ENCODE peak calls at places on chromosomes 4 and X, in eight cellular contexts. One of them, this sample, is unnamed.

GRCh38 chr4:96598465-96598864 is 758.6 kb downstream of the PDHA2 start:
- DNase-seq in ovary: peak
- DNase-seq in GM12892: no peak
- DNase-seq in A549: no peak
- DNase-seq in IMR-90: no peak
- DNase-seq in lower leg skin: no peak
- DNase-seq in right lobe of liver: no peak
- DNase-seq in tibial nerve: no peak
- DNase-seq in this sample: no peak

GRCh38 chr4:141768954-141769353 is 132.6 kb downstream of the IL15 start:
- DNase-seq in GM12892: no peak
- DNase-seq in A549: no peak
- DNase-seq in right lobe of liver: no peak
- DNase-seq in IMR-90: peak
- DNase-seq in lower leg skin: no peak
- DNase-seq in ovary: no peak
- DNase-seq in tibial nerve: no peak
- DNase-seq in this sample: no peak

GRCh38 chrX:3550160-3550765 is 163.2 kb downstream of the PRKX start:
- DNase-seq in GM12892: no peak
- DNase-seq in right lobe of liver: no peak
- DNase-seq in tibial nerve: no peak
- DNase-seq in ovary: no peak
- DNase-seq in lower leg skin: no peak
- DNase-seq in A549: peak
- DNase-seq in IMR-90: no peak
- DNase-seq in this sample: no peak

GRCh38 chrX:8743126-8743732 is 11.3 kb upstream of the ANOS1 start:
- DNase-seq in lower leg skin: peak
- DNase-seq in IMR-90: peak
- DNase-seq in tibial nerve: peak
- DNase-seq in right lobe of liver: peak
- DNase-seq in ovary: no peak
- DNase-seq in GM12892: no peak
- DNase-seq in A549: no peak
- DNase-seq in this sample: no peak

GRCh38 chrX:115592997-115593734 is 32.2 kb downstream of the PLS3 start:
- DNase-seq in right lobe of liver: no peak
- DNase-seq in A549: no peak
- DNase-seq in lower leg skin: no peak
- DNase-seq in GM12892: no peak
- DNase-seq in tibial nerve: no peak
- DNase-seq in IMR-90: peak
- DNase-seq in ovary: no peak
- DNase-seq in this sample: no peak

GRCh38 chr4:145842224-145842887 is 96.3 kb downstream of the ZNF827 start:
- DNase-seq in GM12892: no peak
- DNase-seq in tibial nerve: no peak
- DNase-seq in lower leg skin: no peak
- DNase-seq in A549: no peak
- DNase-seq in ovary: no peak
- DNase-seq in IMR-90: no peak
- DNase-seq in right lobe of liver: no peak
- DNase-seq in this sample: no peak

GRCh38 chr4:20882500-20882899 is 182.2 kb downstream of the PACRGL start:
- DNase-seq in A549: no peak
- DNase-seq in ovary: no peak
- DNase-seq in GM12892: no peak
- DNase-seq in tibial nerve: no peak
- DNase-seq in right lobe of liver: no peak
- DNase-seq in IMR-90: no peak
- DNase-seq in lower leg skin: no peak
- DNase-seq in this sample: no peak

GRCh38 chr4:39759569-39759968 is 61.6 kb downstream of the UBE2K start:
- DNase-seq in IMR-90: no peak
- DNase-seq in ovary: no peak
- DNase-seq in lower leg skin: no peak
- DNase-seq in GM12892: no peak
- DNase-seq in tibial nerve: no peak
- DNase-seq in right lobe of liver: no peak
- DNase-seq in A549: no peak
- DNase-seq in this sample: no peak

GRCh38 chr4:41990029-41990382 is 324 bp upstream of the SLC30A9 start:
- DNase-seq in IMR-90: peak
- DNase-seq in right lobe of liver: no peak
- DNase-seq in lower leg skin: no peak
- DNase-seq in GM12892: no peak
- DNase-seq in ovary: no peak
- DNase-seq in A549: peak
- DNase-seq in tibial nerve: no peak
- DNase-seq in this sample: no peak

GRCh38 chr4:8617486-8618040 is 25.0 kb downstream of the CPZ start:
- DNase-seq in IMR-90: no peak
- DNase-seq in GM12892: no peak
- DNase-seq in tibial nerve: no peak
- DNase-seq in A549: no peak
- DNase-seq in right lobe of liver: no peak
- DNase-seq in lower leg skin: no peak
- DNase-seq in ovary: peak
- DNase-seq in this sample: no peak

GRCh38 chrX:134373736-134374135 is 86.2 kb upstream of the HPRT1 start:
- DNase-seq in lower leg skin: no peak
- DNase-seq in IMR-90: no peak
- DNase-seq in ovary: no peak
- DNase-seq in tibial nerve: no peak
- DNase-seq in A549: no peak
- DNase-seq in GM12892: no peak
- DNase-seq in right lobe of liver: no peak
- DNase-seq in this sample: no peak

GRCh38 chr4:77538144-77538543 is 67.5 kb upstream of the CXCL13 start:
- DNase-seq in right lobe of liver: no peak
- DNase-seq in A549: peak
- DNase-seq in tibial nerve: no peak
- DNase-seq in GM12892: no peak
- DNase-seq in IMR-90: peak
- DNase-seq in lower leg skin: no peak
- DNase-seq in ovary: no peak
- DNase-seq in this sample: no peak

GRCh38 chr4:159267023-159267939 is 164.4 kb downstream of the RAPGEF2 start:
- DNase-seq in ovary: no peak
- DNase-seq in tibial nerve: no peak
- DNase-seq in A549: no peak
- DNase-seq in GM12892: no peak
- DNase-seq in IMR-90: peak
- DNase-seq in right lobe of liver: no peak
- DNase-seq in lower leg skin: no peak
- DNase-seq in this sample: no peak

GRCh38 chr4:102514298-102514964 is 13.3 kb downstream of the NFKB1 start:
- DNase-seq in IMR-90: no peak
- DNase-seq in GM12892: no peak
- DNase-seq in lower leg skin: no peak
- DNase-seq in right lobe of liver: no peak
- DNase-seq in tibial nerve: no peak
- DNase-seq in ovary: no peak
- DNase-seq in A549: no peak
- DNase-seq in this sample: no peak

GRCh38 chrX:50586407-50586806 is 115.8 kb upstream of the DGKK start:
- DNase-seq in A549: no peak
- DNase-seq in tibial nerve: no peak
- DNase-seq in ovary: no peak
- DNase-seq in GM12892: no peak
- DNase-seq in lower leg skin: no peak
- DNase-seq in right lobe of liver: no peak
- DNase-seq in IMR-90: no peak
- DNase-seq in this sample: no peak

DNA sequence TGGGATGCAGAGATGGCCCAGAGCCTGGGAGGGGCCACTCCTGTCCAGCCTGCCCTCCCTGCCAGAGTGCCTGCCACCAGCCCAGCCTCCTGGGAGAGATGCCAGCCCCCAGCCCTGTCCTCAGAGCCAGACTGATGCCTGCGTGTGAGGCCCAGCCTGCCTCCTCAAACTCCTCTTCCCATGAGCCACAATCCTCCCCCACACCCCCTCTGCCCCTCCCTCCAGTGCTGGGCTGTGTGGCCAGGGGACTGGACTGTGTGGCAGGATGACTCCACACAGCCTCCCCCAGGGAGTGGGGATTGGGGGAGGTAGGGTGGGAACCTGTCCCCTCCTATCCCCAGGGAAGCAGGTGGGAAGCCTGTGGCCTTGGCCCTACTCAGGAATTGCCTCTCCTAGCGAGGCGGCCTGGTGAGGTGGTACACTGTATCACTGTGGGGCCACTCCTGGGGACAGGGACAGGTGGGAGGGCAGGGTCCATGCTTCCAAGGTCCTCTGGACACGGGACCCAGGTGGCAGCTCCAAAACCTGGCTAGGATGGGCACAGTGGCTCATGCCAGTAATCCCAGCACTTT is 4.3 kb upstream of the SH3BP2 start:
- DNase-seq in GM12892: no peak
- DNase-seq in lower leg skin: peak
- DNase-seq in ovary: peak
- DNase-seq in tibial nerve: peak
- DNase-seq in A549: no peak
- DNase-seq in IMR-90: peak
- DNase-seq in right lobe of liver: peak
- DNase-seq in this sample: no peak
- TF ChIP-seq POLR2A in GM12892: no peak
- TF ChIP-seq POLR2A in lower leg skin: no peak
- TF ChIP-seq POLR2A in ovary: no peak
- TF ChIP-seq POLR2A in tibial nerve: no peak
- TF ChIP-seq POLR2A in A549: no peak
- TF ChIP-seq POLR2A in IMR-90: no peak
- TF ChIP-seq POLR2A in right lobe of liver: no peak
- TF ChIP-seq POLR2A in this sample: no peak

GRCh38 chrX:30652527-30653414 is 452 bp upstream of the GK start:
- DNase-seq in right lobe of liver: peak
- DNase-seq in ovary: peak
- DNase-seq in IMR-90: peak
- DNase-seq in GM12892: peak
- DNase-seq in tibial nerve: peak
- DNase-seq in A549: peak
- DNase-seq in lower leg skin: peak
- DNase-seq in this sample: peak
- TF ChIP-seq POLR2A in right lobe of liver: peak
- TF ChIP-seq POLR2A in ovary: no peak
- TF ChIP-seq POLR2A in IMR-90: no peak
- TF ChIP-seq POLR2A in GM12892: peak
- TF ChIP-seq POLR2A in tibial nerve: no peak
- TF ChIP-seq POLR2A in A549: no peak
- TF ChIP-seq POLR2A in lower leg skin: no peak
- TF ChIP-seq POLR2A in this sample: no peak

GRCh38 chrX:135985123-135985973 is at the start of gene SLC9A6:
- DNase-seq in GM12892: peak
- DNase-seq in ovary: peak
- DNase-seq in lower leg skin: peak
- DNase-seq in IMR-90: peak
- DNase-seq in right lobe of liver: peak
- DNase-seq in tibial nerve: peak
- DNase-seq in A549: peak
- DNase-seq in this sample: peak
- TF ChIP-seq POLR2A in GM12892: no peak
- TF ChIP-seq POLR2A in ovary: no peak
- TF ChIP-seq POLR2A in lower leg skin: no peak
- TF ChIP-seq POLR2A in IMR-90: no peak
- TF ChIP-seq POLR2A in right lobe of liver: no peak
- TF ChIP-seq POLR2A in tibial nerve: no peak
- TF ChIP-seq POLR2A in A549: peak
- TF ChIP-seq POLR2A in this sample: no peak

GRCh38 chrX:84993150-84993549 is 10.5 kb upstream of the APOOL start:
- DNase-seq in IMR-90: no peak
- DNase-seq in tibial nerve: no peak
- DNase-seq in lower leg skin: no peak
- DNase-seq in A549: no peak
- DNase-seq in ovary: no peak
- DNase-seq in GM12892: no peak
- DNase-seq in right lobe of liver: no peak
- DNase-seq in this sample: no peak
- TF ChIP-seq POLR2A in IMR-90: no peak
- TF ChIP-seq POLR2A in tibial nerve: no peak
- TF ChIP-seq POLR2A in lower leg skin: no peak
- TF ChIP-seq POLR2A in A549: no peak
- TF ChIP-seq POLR2A in ovary: no peak
- TF ChIP-seq POLR2A in GM12892: no peak
- TF ChIP-seq POLR2A in right lobe of liver: no peak
- TF ChIP-seq POLR2A in this sample: no peak

This sample was measured in GM12891.